ENCODE peak calls at places on chromosome 17, in nine cellular contexts. J is A549, U is right lobe of liver, F is H1, W is uterus, B is K562, L is stomach, H is lower leg skin, Q is body of pancreas. R is an unnamed sample.

GRCh38 chr17:50087246-50087911 is 7.8 kb upstream of the PDK2 start:
- DNase-seq in B (peak), H (peak), J (peak), F (peak), Q (peak), W (peak), U (peak), L (peak), R (peak)

GRCh38 chr17:44354582-44355309 is 8.9 kb downstream of the FAM171A2 start:
- DNase-seq in Q (peak), H (no peak), B (peak), U (peak), W (peak), J (no peak), F (peak), L (no peak), R (no peak)

GRCh38 chr17:82318169-82318498 is 726 bp upstream of the CD7 start:
- DNase-seq in J (no peak), F (no peak), L (no peak), U (no peak), H (no peak), W (no peak), B (no peak), Q (no peak), R (no peak)

GRCh38 chr17:14922421-14922820 is 342.7 kb downstream of the PMP22 start:
- DNase-seq in B (no peak), L (no peak), J (no peak), F (no peak), W (no peak), H (no peak), Q (peak), U (no peak), R (no peak)

GRCh38 chr17:1590031-1590746 is 27.6 kb upstream of the PITPNA start:
- DNase-seq in F (no peak), L (peak), W (peak), J (peak), Q (no peak), B (peak), H (peak), U (no peak), R (peak)

GRCh38 chr17:77366558-77367245 is 225.9 kb downstream of the SEC14L1 start:
- DNase-seq in U (peak), B (no peak), L (no peak), J (no peak), W (peak), H (no peak), F (peak), Q (peak), R (no peak)

GRCh38 chr17:50920041-50920410 is 53.9 kb upstream of the TOB1 start:
- DNase-seq in U (no peak), H (no peak), F (no peak), B (no peak), Q (no peak), W (no peak), J (peak), L (no peak), R (no peak)

GRCh38 chr17:50792132-50792531 is 24.8 kb upstream of the ANKRD40CL start:
- DNase-seq in F (no peak), Q (no peak), U (no peak), J (no peak), W (no peak), H (no peak), L (no peak), B (no peak), R (no peak)

GRCh38 chr17:82267575-82268379 is 5.7 kb downstream of the CSNK1D start:
- DNase-seq in B (peak), L (peak), Q (peak), U (peak), W (peak), H (peak), J (peak), F (no peak), R (peak)

GRCh38 chr17:35312346-35312745 is 61.1 kb downstream of the SLFN11 start:
- DNase-seq in H (no peak), J (no peak), F (no peak), L (no peak), Q (no peak), W (no peak), B (no peak), U (no peak), R (no peak)

GRCh38 chr17:65743313-65743665 is 181.8 kb upstream of the AXIN2 start:
- DNase-seq in B (no peak), J (no peak), L (no peak), H (no peak), U (no peak), F (no peak), Q (no peak), W (no peak), R (no peak)

GRCh38 chr17:43517615-43518386 is 28.3 kb downstream of the ETV4 start:
- DNase-seq in B (no peak), L (no peak), J (no peak), Q (no peak), W (no peak), F (no peak), U (no peak), H (no peak), R (peak)

GRCh38 chr17:16639438-16639837 is 14.2 kb downstream of the ZNF624 start:
- DNase-seq in L (no peak), U (no peak), J (no peak), W (no peak), F (no peak), H (no peak), Q (no peak), B (no peak), R (no peak)

GRCh38 chr17:82219083-82219482 is 6.4 kb upstream of the CCDC57 start:
- DNase-seq in L (no peak), Q (no peak), U (no peak), F (no peak), B (no peak), H (no peak), J (no peak), W (no peak), R (no peak)

GRCh38 chr17:61047517-61047916 is 352.1 kb upstream of the TBX2 start:
- DNase-seq in F (no peak), J (no peak), B (no peak), L (no peak), H (no peak), Q (no peak), U (no peak), W (no peak), R (no peak)

GRCh38 chr17:27320222-27320560 is 26.3 kb downstream of the WSB1 start:
- DNase-seq in L (no peak), J (no peak), B (no peak), U (no peak), W (no peak), Q (no peak), F (no peak), H (no peak), R (no peak)

GRCh38 chr17:17492562-17492961 is 3.6 kb downstream of the RASD1 start:
- DNase-seq in J (no peak), Q (no peak), L (no peak), W (no peak), H (no peak), U (no peak), F (no peak), B (no peak), R (no peak)

GRCh38 chr17:69729937-69730336 is 315.4 kb downstream of the MAP2K6 start:
- DNase-seq in Q (no peak), L (no peak), J (no peak), H (no peak), U (no peak), W (no peak), B (no peak), F (no peak), R (peak)

GRCh38 chr17:7336240-7337175 is at the start of gene ACAP1:
- DNase-seq in H (no peak), B (peak), L (peak), W (no peak), Q (no peak), U (no peak), F (peak), J (no peak), R (no peak)

GRCh38 chr17:7018331-7018964 is 4.4 kb upstream of the BCL6B start:
- DNase-seq in H (peak), U (no peak), B (no peak), J (no peak), F (no peak), W (peak), Q (no peak), L (no peak), R (no peak)

GRCh38 chr17:5500804-5501391 is 14.5 kb downstream of the MIS12 start:
- DNase-seq in U (peak), J (peak), W (peak), L (peak), Q (peak), F (peak), H (peak), B (no peak), R (peak)

GRCh38 chr17:46782250-46782953 is 36.1 kb downstream of the WNT3 start:
- DNase-seq in F (peak), L (peak), H (no peak), U (no peak), W (no peak), Q (peak), J (peak), B (peak), R (peak)

GRCh38 chr17:2380225-2380922 is 20.5 kb downstream of the MNT start:
- DNase-seq in Q (no peak), U (no peak), F (no peak), B (no peak), H (no peak), L (no peak), W (no peak), J (no peak), R (no peak)

GRCh38 chr17:65389956-65390355 is 171.5 kb downstream of the AXIN2 start:
- DNase-seq in L (no peak), H (no peak), U (no peak), W (no peak), J (no peak), Q (no peak), F (no peak), B (no peak), R (peak)

GRCh38 chr17:76272541-76273434 is 7.6 kb downstream of the UBALD2 start:
- DNase-seq in L (no peak), Q (no peak), F (no peak), B (no peak), J (no peak), U (no peak), H (no peak), W (no peak), R (no peak)

GRCh38 chr17:36849871-36850348 is 87.4 kb upstream of the LHX1 start:
- DNase-seq in W (no peak), H (no peak), J (peak), Q (no peak), L (no peak), F (no peak), B (peak), U (no peak), R (peak)

GRCh38 chr17:71460943-71461342 is 659.9 kb upstream of the SOX9 start:
- DNase-seq in H (no peak), Q (peak), F (peak), B (no peak), L (peak), J (no peak), W (no peak), U (no peak), R (no peak)

GRCh38 chr17:81050645-81051625 is 16.0 kb downstream of the BAIAP2 start:
- DNase-seq in H (no peak), L (no peak), U (no peak), Q (no peak), B (no peak), J (no peak), F (no peak), W (no peak), R (no peak)

GRCh38 chr17:20091161-20092029 is 82.2 kb downstream of the SPECC1 start:
- DNase-seq in F (no peak), H (no peak), B (no peak), Q (no peak), W (no peak), J (no peak), L (no peak), U (no peak), R (no peak)

DNA sequence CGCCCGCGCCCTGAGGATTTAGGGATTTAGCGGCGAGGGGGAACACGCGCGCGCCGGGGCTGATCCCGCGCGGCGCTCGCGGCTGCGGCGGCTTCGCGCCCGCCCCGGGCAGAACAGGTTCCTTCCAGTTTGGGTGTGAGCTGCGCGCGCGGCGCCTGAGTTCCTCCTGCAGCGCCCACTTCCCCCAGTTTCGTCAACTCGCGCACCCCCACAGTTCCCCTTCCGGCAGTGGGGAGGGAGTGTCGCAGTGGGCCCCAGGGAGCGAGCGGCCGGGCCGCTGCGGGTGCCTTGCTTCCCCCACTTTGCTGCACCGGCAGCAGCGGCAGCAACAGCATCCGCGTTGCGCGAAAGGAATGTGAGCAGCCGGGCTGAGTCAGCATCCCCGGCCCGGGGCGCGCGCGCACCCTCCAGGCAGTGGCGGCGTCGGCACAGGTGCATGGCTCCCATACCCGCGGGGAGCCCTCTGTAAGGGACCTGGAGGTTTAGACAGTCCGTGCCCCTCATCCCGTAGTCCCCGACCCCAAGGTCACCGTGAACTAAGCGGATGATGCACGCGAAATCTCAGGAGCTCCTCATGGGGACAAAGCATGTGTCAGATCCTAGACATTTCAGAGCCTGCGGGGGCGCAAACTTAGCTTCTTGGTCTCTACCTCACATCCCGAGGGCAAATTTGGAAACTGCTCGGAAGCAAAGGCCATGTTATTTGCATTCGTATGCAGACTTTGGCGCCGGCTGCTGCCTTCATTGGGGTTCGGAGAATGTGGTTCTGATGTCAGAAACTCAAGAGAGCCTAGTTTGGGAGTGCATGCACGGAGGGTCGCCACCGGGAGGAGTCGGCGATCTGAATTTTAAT is 767 bp downstream of the ARSG start:
- DNase-seq in H (peak), L (peak), U (peak), J (peak), B (peak), Q (peak), F (peak), W (peak), R (peak)
- TF ChIP-seq POLR2A in H (peak), L (peak), U (peak), J (peak), B (peak), Q (peak), F (peak), W (peak), R (peak)

GRCh38 chr17:41692722-41693521 is 4.2 kb downstream of the EIF1 start:
- DNase-seq in J (no peak), U (no peak), B (no peak), W (no peak), H (no peak), Q (no peak), L (no peak), F (no peak), R (no peak)

GRCh38 chr17:41690497-41690896 is 1.8 kb downstream of the EIF1 start:
- DNase-seq in U (no peak), W (no peak), L (no peak), J (no peak), F (no peak), B (no peak), H (no peak), Q (no peak), R (no peak)

GRCh38 chr17:41689497-41690299 is 1.0 kb downstream of the EIF1 start:
- DNase-seq in L (no peak), B (no peak), U (no peak), H (peak), W (no peak), J (no peak), F (peak), Q (peak), R (no peak)

GRCh38 chr17:41688641-41689496 is at the start of gene EIF1:
- DNase-seq in J (peak), W (peak), Q (peak), B (peak), F (peak), U (peak), H (peak), L (peak), R (peak)

GRCh38 chr17:41691031-41691777 is 2.5 kb downstream of the EIF1 start:
- DNase-seq in L (no peak), H (no peak), J (no peak), F (no peak), B (no peak), W (no peak), Q (no peak), U (no peak), R (no peak)
- TF ChIP-seq POLR2A in L (no peak), H (no peak), J (no peak), F (peak), B (no peak), W (no peak), Q (no peak), U (no peak), R (no peak)

GRCh38 chr17:31318298-31319190 is 2.9 kb downstream of the EVI2A start:
- DNase-seq in F (no peak), B (no peak), L (peak), J (no peak), H (peak), W (peak), Q (no peak), U (no peak), R (no peak)
- TF ChIP-seq POLR2A in F (no peak), B (no peak), L (no peak), J (no peak), H (no peak), W (no peak), Q (no peak), U (no peak), R (no peak)

GRCh38 chr17:57375040-57375769 is 118.9 kb downstream of the MSI2 start:
- DNase-seq in W (no peak), Q (no peak), U (no peak), J (no peak), B (no peak), F (no peak), L (no peak), H (no peak), R (no peak)
- TF ChIP-seq POLR2A in W (no peak), Q (no peak), U (no peak), J (no peak), B (no peak), F (no peak), L (no peak), H (no peak), R (no peak)